ENCODE peak calls at places on chromosomes 5 and 9, in five cellular contexts. Z, T, H, S and G are unnamed samples.
A peak's percentile ranks its signal among the peaks of the same experiment; 100 is the strongest.

GRCh38 chr5:149656576-149657182 is 73.4 kb upstream of the PPARGC1B start:
- DNase-seq in Z (peak; percentile 65), T (no peak), H (peak; percentile 29), S (peak; percentile 48), G (no peak)

GRCh38 chr5:2611561-2612096 is 139.8 kb downstream of the IRX2 start:
- DNase-seq in Z (no peak), T (no peak), H (no peak), S (no peak), G (no peak)

GRCh38 chr5:73228052-73228451 is 55.1 kb downstream of the TMEM174 start:
- DNase-seq in Z (no peak), T (no peak), H (no peak), S (no peak), G (no peak)

GRCh38 chr9:35605336-35606137 is 475 bp downstream of the TESK1 start:
- DNase-seq in Z (peak; percentile 59), T (no peak), H (peak; percentile 49), S (peak; percentile 11), G (no peak)

GRCh38 chr9:3880851-3881250 is 355.1 kb upstream of the RFX3 start:
- DNase-seq in Z (no peak), T (peak; percentile 95), H (peak; percentile 98), S (no peak), G (peak; percentile 99)

GRCh38 chr9:69168709-69169217 is 5.3 kb upstream of the TJP2 start:
- DNase-seq in Z (no peak), T (peak; percentile 86), H (peak; percentile 61), S (peak; percentile 48), G (peak; percentile 41)

GRCh38 chr5:3365501-3366215 is 230.0 kb upstream of the IRX1 start:
- DNase-seq in Z (no peak), T (no peak), H (no peak), S (no peak), G (no peak)

GRCh38 chr9:94915476-94916450 is 189.3 kb downstream of the AOPEP start:
- DNase-seq in Z (no peak), T (no peak), H (no peak), S (no peak), G (no peak)

GRCh38 chr9:115035872-115036612 is 81.9 kb downstream of the TNC start:
- DNase-seq in Z (no peak), T (peak; percentile 89), H (peak; percentile 84), S (no peak), G (peak; percentile 99)

GRCh38 chr5:111691914-111692313 is 65.1 kb downstream of the NREP start:
- DNase-seq in Z (no peak), T (no peak), H (peak; percentile 39), S (no peak), G (no peak)

GRCh38 chr9:128062856-128063831 is 4.0 kb downstream of the NAIF1 start:
- DNase-seq in Z (no peak), T (no peak), H (no peak), S (no peak), G (no peak)

GRCh38 chr9:114224247-114224610 is 68.9 kb downstream of the COL27A1 start:
- DNase-seq in Z (peak; percentile 34), T (peak; percentile 43), H (peak; percentile 83), S (no peak), G (peak; percentile 64)

GRCh38 chr5:30100929-30101328 is 1092.6 kb upstream of the CDH6 start:
- DNase-seq in Z (no peak), T (no peak), H (no peak), S (no peak), G (no peak)

GRCh38 chr5:109180668-109181067 is 229.1 kb downstream of the PJA2 start:
- DNase-seq in Z (no peak), T (no peak), H (no peak), S (no peak), G (no peak)

GRCh38 chr9:127968046-127968445 is 12.7 kb downstream of the EEIG1 start:
- DNase-seq in Z (no peak), T (peak; percentile 38), H (peak; percentile 76), S (peak; percentile 87), G (peak; percentile 72)

GRCh38 chr5:135569755-135570452 is 8.9 kb downstream of the CXCL14 start:
- DNase-seq in Z (peak; percentile 78), T (peak; percentile 15), H (peak; percentile 68), S (no peak), G (peak; percentile 14)

GRCh38 chr9:20243866-20244647 is 378.2 kb downstream of the MLLT3 start:
- DNase-seq in Z (peak; percentile 26), T (no peak), H (no peak), S (no peak), G (no peak)

GRCh38 chr5:43572357-43572756 is 15.5 kb upstream of the PAIP1 start:
- DNase-seq in Z (no peak), T (no peak), H (peak; percentile 26), S (no peak), G (peak; percentile 25)

GRCh38 chr5:68711311-68712200 is 382.3 kb upstream of the SLC30A5 start:
- DNase-seq in Z (no peak), T (no peak), H (no peak), S (no peak), G (no peak)

GRCh38 chr9:109256381-109256780 is 64.5 kb downstream of the EPB41L4B start:
- DNase-seq in Z (no peak), T (peak; percentile 36), H (peak; percentile 38), S (no peak), G (peak; percentile 93)

GRCh38 chr9:88826181-88826580 is 165.1 kb upstream of the S1PR3 start:
- DNase-seq in Z (no peak), T (peak; percentile 60), H (no peak), S (no peak), G (no peak)

GRCh38 chr5:131959906-131960305 is 14.4 kb upstream of the MEIKIN start:
- DNase-seq in Z (no peak), T (no peak), H (no peak), S (no peak), G (no peak)

GRCh38 chr5:132489871-132490483 is 596 bp downstream of the IRF1 start:
- DNase-seq in Z (peak; percentile 62), T (peak; percentile 45), H (peak; percentile 80), S (no peak), G (peak; percentile 43)

GRCh38 chr5:78639811-78640210 is 8.8 kb downstream of the LHFPL2 start:
- DNase-seq in Z (peak; percentile 22), T (no peak), H (no peak), S (no peak), G (no peak)

GRCh38 chr5:160262151-160262550 is 32.8 kb downstream of the FABP6 start:
- DNase-seq in Z (peak; percentile 93), T (no peak), H (no peak), S (no peak), G (no peak)

GRCh38 chr5:111399113-111399512 is 113.2 kb downstream of the STARD4 start:
- DNase-seq in Z (no peak), T (no peak), H (no peak), S (no peak), G (no peak)

GRCh38 chr5:83204651-83205050 is 127.3 kb downstream of the XRCC4 start:
- DNase-seq in Z (no peak), T (no peak), H (no peak), S (no peak), G (no peak)

GRCh38 chr5:157265714-157266285 is at the start of gene CYFIP2:
- DNase-seq in Z (peak; percentile 90), T (peak; percentile 7), H (peak; percentile 70), S (peak; percentile 10), G (no peak)

GRCh38 chr9:6920040-6920439 is 162.3 kb downstream of the KDM4C start:
- DNase-seq in Z (no peak), T (no peak), H (peak; percentile 58), S (no peak), G (no peak)
- H3K4me1 ChIP-seq in Z (peaks cover 15% of the 10 kb centered on the region), T (no peaks in the 10 kb centered on the region), H (peaks cover 3% of the 10 kb centered on the region), S (no peaks in the 10 kb centered on the region), G (no peaks in the 10 kb centered on the region)

DNA sequence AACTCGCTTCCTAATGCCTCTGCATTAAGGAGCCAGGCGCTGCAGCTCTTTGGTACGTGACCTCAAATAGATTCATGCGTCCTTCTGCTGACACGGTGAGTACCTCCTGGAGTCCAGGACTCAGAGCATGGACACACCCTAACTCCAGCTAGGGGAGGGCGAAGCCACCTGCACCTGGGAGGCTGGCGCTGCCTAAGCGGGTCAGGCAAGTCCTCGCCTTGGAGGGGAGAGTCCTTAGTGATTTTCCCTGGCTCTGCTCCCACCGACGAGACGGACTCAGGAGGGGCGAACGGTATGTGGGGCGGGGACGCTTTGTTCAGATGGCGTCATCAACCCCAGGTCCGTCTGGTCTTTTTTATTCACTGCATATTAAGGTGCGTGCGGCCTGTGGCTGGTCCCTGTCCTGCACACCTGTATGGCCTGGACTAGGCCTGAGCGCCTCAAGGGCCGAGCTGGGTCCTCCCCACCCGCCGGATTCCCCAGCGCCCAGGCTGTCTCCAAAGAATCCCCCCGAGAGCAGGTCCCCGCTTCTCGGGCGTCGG is 50.3 kb downstream of the NSUN2 start:
- DNase-seq in Z (no peak), T (no peak), H (no peak), S (no peak), G (no peak)
- TF ChIP-seq EZH2 in Z (no peak), T (peak; percentile 28), H (no peak), S (no peak), G (no peak)

GRCh38 chr5:14185336-14186131 is 42.4 kb downstream of the TRIO start:
- DNase-seq in Z (no peak), T (peak; percentile 89), H (peak; percentile 86), S (peak; percentile 76), G (peak; percentile 83)
- H3K4me1 ChIP-seq in Z (peaks cover 20% of the 10 kb centered on the region), T (peaks cover 63% of the 10 kb centered on the region), H (peaks cover 96% of the 10 kb centered on the region), S (peaks cover 97% of the 10 kb centered on the region), G (peaks cover 92% of the 10 kb centered on the region)

GRCh38 chr9:97853844-97854695 is 1.0 kb downstream of the FOXE1 start:
- DNase-seq in Z (peak; percentile 66), T (peak; percentile 28), H (peak; percentile 56), S (peak; percentile 53), G (no peak)
- TF ChIP-seq EZH2 in Z (peak; percentile 85), T (peak; percentile 12), H (peak; percentile 81), S (no peak), G (peak; percentile 52)

DNA sequence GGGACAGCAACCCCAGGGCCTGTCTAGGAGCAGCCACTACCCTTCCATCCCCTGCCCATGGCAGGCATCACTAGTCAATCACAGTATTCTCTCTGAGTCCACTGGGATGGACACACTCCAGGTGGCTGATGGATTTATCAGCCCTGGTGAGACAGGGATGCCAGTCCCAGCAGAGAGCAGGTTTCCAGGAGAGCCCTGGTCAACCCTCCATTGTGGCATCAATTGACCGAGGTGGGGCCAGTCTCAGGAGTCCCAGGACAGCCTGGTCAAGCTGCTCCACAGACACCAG is 107.5 kb upstream of the SARDH start:
- DNase-seq in Z (no peak), T (no peak), H (no peak), S (no peak), G (no peak)
- H3K4me1 ChIP-seq in Z (peaks cover 24% of the 10 kb centered on the region), T (peaks cover 5% of the 10 kb centered on the region), H (no peaks in the 10 kb centered on the region), S (no peaks in the 10 kb centered on the region), G (peaks cover 14% of the 10 kb centered on the region)